ENCODE peak calls at places on chromosomes 1 and 21, in eight cellular contexts. E, G, S, X, H, K, T and L are unnamed samples.

GRCh38 chr21:45523411-45524101 is 18.7 kb downstream of the SLC19A1 start:
- DNase-seq in E (no peak), G (peak), S (no peak), X (no peak), H (no peak), K (peak), T (no peak), L (no peak)

GRCh38 chr1:212012034-212012740 is 23.2 kb downstream of the INTS7 start:
- DNase-seq in E (peak), G (peak), S (peak), X (peak), H (peak), K (peak), T (peak), L (no peak)

GRCh38 chr1:186325239-186325638 is 49.8 kb downstream of the TPR start:
- DNase-seq in E (peak), G (no peak), S (no peak), X (peak), H (no peak), K (no peak), T (no peak), L (no peak)

GRCh38 chr1:153728305-153729066 is 636 bp downstream of the INTS3 start:
- DNase-seq in E (peak), G (peak), S (peak), X (peak), H (peak), K (peak), T (no peak), L (no peak)

GRCh38 chr1:153548722-153549695 is at the start of gene S100A3:
- DNase-seq in E (peak), G (peak), S (peak), X (no peak), H (peak), K (peak), T (no peak), L (no peak)

GRCh38 chr1:201344206-201345080 is 33.0 kb downstream of the TNNT2 start:
- DNase-seq in E (no peak), G (peak), S (no peak), X (no peak), H (no peak), K (no peak), T (no peak), L (no peak)

GRCh38 chr1:1215266-1215676 is 1.3 kb upstream of the TNFRSF4 start:
- DNase-seq in E (no peak), G (peak), S (no peak), X (no peak), H (no peak), K (no peak), T (no peak), L (no peak)

GRCh38 chr1:243256590-243256989 is 749 bp downstream of the SDCCAG8 start:
- DNase-seq in E (no peak), G (no peak), S (no peak), X (no peak), H (no peak), K (no peak), T (no peak), L (no peak)

GRCh38 chr1:246784621-246785535 is 60.7 kb downstream of the SCCPDH start:
- DNase-seq in E (peak), G (no peak), S (no peak), X (no peak), H (no peak), K (no peak), T (no peak), L (no peak)

GRCh38 chr1:7043729-7044470 is 258.6 kb downstream of the CAMTA1 start:
- DNase-seq in E (no peak), G (no peak), S (no peak), X (peak), H (no peak), K (no peak), T (no peak), L (no peak)

GRCh38 chr1:200180821-200181220 is 153.3 kb downstream of the NR5A2 start:
- DNase-seq in E (peak), G (no peak), S (no peak), X (no peak), H (peak), K (no peak), T (no peak), L (no peak)

GRCh38 chr1:208043690-208044089 is 132.8 kb upstream of the CD34 start:
- DNase-seq in E (no peak), G (peak), S (no peak), X (no peak), H (no peak), K (no peak), T (no peak), L (no peak)

GRCh38 chr21:33121715-33122475 is 52.0 kb downstream of the OLIG1 start:
- DNase-seq in E (peak), G (no peak), S (no peak), X (peak), H (no peak), K (no peak), T (peak), L (no peak)

GRCh38 chr1:186482661-186483255 is 21.8 kb upstream of the PDC start:
- DNase-seq in E (peak), G (peak), S (peak), X (peak), H (peak), K (peak), T (peak), L (no peak)

GRCh38 chr1:8394456-8395321 is 76.8 kb downstream of the SLC45A1 start:
- DNase-seq in E (peak), G (no peak), S (no peak), X (no peak), H (no peak), K (no peak), T (no peak), L (peak)

GRCh38 chr1:57278558-57278957 is 145.3 kb downstream of the DAB1 start:
- DNase-seq in E (no peak), G (no peak), S (no peak), X (no peak), H (no peak), K (no peak), T (no peak), L (no peak)

GRCh38 chr1:169105434-169106094 is 926 bp upstream of the ATP1B1 start:
- DNase-seq in E (peak), G (peak), S (peak), X (peak), H (peak), K (peak), T (peak), L (no peak)

GRCh38 chr1:87473203-87473661 is 144.6 kb downstream of the LMO4 start:
- DNase-seq in E (peak), G (no peak), S (peak), X (peak), H (no peak), K (no peak), T (no peak), L (peak)

GRCh38 chr1:87333692-87334347 is 5.1 kb downstream of the LMO4 start:
- DNase-seq in E (peak), G (no peak), S (no peak), X (no peak), H (no peak), K (no peak), T (peak), L (no peak)

GRCh38 chr21:42414928-42415769 is 11.4 kb downstream of the UBASH3A start:
- DNase-seq in E (peak), G (no peak), S (no peak), X (no peak), H (no peak), K (no peak), T (no peak), L (no peak)

GRCh38 chr1:17239420-17239819 is 9.5 kb upstream of the PADI3 start:
- DNase-seq in E (peak), G (no peak), S (peak), X (peak), H (peak), K (no peak), T (peak), L (peak)

GRCh38 chr1:197671920-197672319 is 103.4 kb downstream of the DENND1B start:
- DNase-seq in E (no peak), G (no peak), S (no peak), X (no peak), H (no peak), K (no peak), T (no peak), L (no peak)

GRCh38 chr1:56411484-56412180 is 167.7 kb downstream of the PLPP3 start:
- DNase-seq in E (peak), G (peak), S (no peak), X (no peak), H (peak), K (no peak), T (no peak), L (no peak)

GRCh38 chr1:40620150-40620549 is 45.3 kb downstream of the RIMS3 start:
- DNase-seq in E (no peak), G (no peak), S (no peak), X (no peak), H (no peak), K (no peak), T (no peak), L (no peak)

GRCh38 chr1:39445573-39445972 is 45.9 kb upstream of the BMP8A start:
- DNase-seq in E (no peak), G (no peak), S (no peak), X (no peak), H (no peak), K (no peak), T (no peak), L (no peak)

GRCh38 chr1:155504207-155504606 is 58.4 kb downstream of the ASH1L start:
- DNase-seq in E (peak), G (no peak), S (peak), X (peak), H (no peak), K (no peak), T (peak), L (no peak)

GRCh38 chr21:16633851-16634521 is 878.9 kb upstream of the CXADR start:
- DNase-seq in E (no peak), G (peak), S (peak), X (no peak), H (no peak), K (no peak), T (no peak), L (no peak)

GRCh38 chr1:219381396-219381795 is 207.7 kb downstream of the LYPLAL1 start:
- DNase-seq in E (no peak), G (no peak), S (no peak), X (no peak), H (no peak), K (no peak), T (no peak), L (no peak)

DNA sequence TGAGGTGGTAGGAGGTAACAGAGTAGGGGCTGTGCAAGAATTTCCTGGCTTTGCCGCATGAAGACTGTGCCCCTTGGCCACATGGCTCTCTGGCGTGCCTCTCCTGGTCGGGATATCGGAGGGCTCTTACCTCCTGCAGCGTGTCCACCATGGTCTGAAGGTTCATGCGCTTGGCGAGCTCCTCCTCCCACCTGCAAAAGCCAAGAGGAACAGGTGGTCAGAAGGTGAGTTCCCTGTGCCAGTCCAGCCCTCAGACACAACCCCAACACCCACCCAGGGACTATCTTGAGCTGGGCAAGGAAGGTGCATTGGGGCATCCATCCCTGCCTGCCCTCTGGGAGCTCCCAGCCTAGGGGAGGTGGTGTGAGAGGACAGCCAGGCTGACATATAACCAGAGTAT is 18.6 kb upstream of the ALDH4A1 start:
- DNase-seq in E (no peak), G (no peak), S (no peak), X (no peak), H (no peak), K (no peak), T (no peak), L (no peak)
- H3K27ac ChIP-seq in E (no peak), G (no peak), S (no peak), X (no peak), H (no peak), K (no peak), T (no peak), L (no peak)

GRCh38 chr1:145777357-145778145 is 46.3 kb downstream of the RNF115 start:
- DNase-seq in E (no peak), G (no peak), S (no peak), X (no peak), H (no peak), K (no peak), T (peak), L (no peak)
- H3K27ac ChIP-seq in E (no peak), G (no peak), S (no peak), X (no peak), H (peak), K (no peak), T (no peak), L (no peak)

DNA sequence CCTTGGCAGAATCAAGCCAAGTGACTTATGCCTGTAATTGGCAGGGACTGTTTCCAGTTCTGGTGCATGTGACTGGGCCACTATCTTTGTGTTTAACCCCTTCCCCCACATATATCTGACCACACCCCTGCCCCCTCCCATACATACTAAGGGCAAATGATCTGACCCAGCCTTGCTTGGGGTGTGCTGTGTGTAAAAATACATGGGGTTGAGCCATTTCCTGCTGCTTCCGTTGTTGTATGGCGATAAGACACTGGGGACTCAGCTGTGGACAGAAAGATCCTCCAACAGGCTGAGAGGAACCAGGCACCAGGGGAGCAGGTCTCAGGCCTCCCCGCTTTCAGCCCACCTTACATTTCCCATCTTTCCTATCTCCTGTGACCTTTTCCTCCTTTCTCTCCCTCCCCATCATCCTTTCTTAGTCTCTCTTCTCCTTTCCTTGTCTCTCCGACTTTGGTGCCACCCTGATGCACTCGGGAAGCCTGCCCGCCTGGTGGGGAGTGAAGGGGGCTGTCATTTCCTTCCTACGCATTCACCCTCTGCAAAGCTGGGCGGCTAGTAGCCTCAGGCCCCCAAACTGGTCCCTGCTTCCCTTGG is 39.7 kb downstream of the TMCC2 start:
- DNase-seq in E (no peak), G (no peak), S (no peak), X (no peak), H (no peak), K (no peak), T (no peak), L (no peak)
- H3K27ac ChIP-seq in E (no peak), G (no peak), S (no peak), X (no peak), H (no peak), K (no peak), T (no peak), L (no peak)

GRCh38 chr1:107871687-107872086 is 93.3 kb downstream of the VAV3 start:
- DNase-seq in E (no peak), G (no peak), S (no peak), X (no peak), H (no peak), K (no peak), T (no peak), L (no peak)

GRCh38 chr1:107870691-107871090 is 94.3 kb downstream of the VAV3 start:
- DNase-seq in E (peak), G (no peak), S (no peak), X (no peak), H (no peak), K (no peak), T (no peak), L (peak)

GRCh38 chr1:107867892-107868291 is 97.1 kb downstream of the VAV3 start:
- DNase-seq in E (no peak), G (no peak), S (no peak), X (no peak), H (no peak), K (no peak), T (no peak), L (no peak)

GRCh38 chr1:107874221-107874620 is 90.8 kb downstream of the VAV3 start:
- DNase-seq in E (no peak), G (no peak), S (no peak), X (no peak), H (no peak), K (no peak), T (no peak), L (no peak)

GRCh38 chr1:107871259-107871658 is 93.7 kb downstream of the VAV3 start:
- DNase-seq in E (no peak), G (no peak), S (no peak), X (no peak), H (no peak), K (no peak), T (no peak), L (no peak)
- H3K27ac ChIP-seq in E (no peak), G (no peak), S (no peak), X (no peak), H (no peak), K (no peak), T (no peak), L (peak)

DNA sequence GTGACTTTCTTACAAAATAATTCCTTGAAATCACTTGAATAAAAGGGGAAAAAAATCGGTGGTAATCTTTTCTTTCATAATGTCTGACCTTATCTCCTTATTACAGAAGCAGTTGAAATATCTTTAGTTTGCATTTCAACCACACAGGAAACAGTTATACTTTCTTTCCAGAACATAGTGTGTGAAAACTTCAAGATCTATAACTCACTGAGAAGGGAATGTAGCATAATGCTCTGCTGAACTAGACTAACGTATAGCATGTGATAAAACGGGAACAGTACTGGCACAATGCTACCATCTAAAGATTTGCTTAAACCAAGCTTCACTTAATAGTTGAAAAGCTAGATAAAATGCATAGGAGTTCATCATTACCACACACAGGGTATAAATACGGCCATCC is 45.0 kb downstream of the VAV3 start:
- DNase-seq in E (no peak), G (no peak), S (no peak), X (no peak), H (no peak), K (no peak), T (no peak), L (no peak)
- H3K27ac ChIP-seq in E (no peak), G (no peak), S (no peak), X (no peak), H (no peak), K (no peak), T (no peak), L (no peak)

GRCh38 chr1:225888289-225888897 is 553 bp downstream of the LEFTY1 start:
- DNase-seq in E (no peak), G (no peak), S (no peak), X (no peak), H (no peak), K (no peak), T (no peak), L (no peak)

GRCh38 chr1:225889743-225890142 is 797 bp upstream of the LEFTY1 start:
- DNase-seq in E (no peak), G (no peak), S (no peak), X (no peak), H (no peak), K (no peak), T (no peak), L (no peak)

GRCh38 chr1:225887030-225887314 is 2.0 kb downstream of the LEFTY1 start:
- DNase-seq in E (no peak), G (no peak), S (no peak), X (no peak), H (no peak), K (no peak), T (no peak), L (no peak)

GRCh38 chr1:225890346-225891228 is 1.6 kb upstream of the LEFTY1 start:
- DNase-seq in E (no peak), G (no peak), S (no peak), X (peak), H (no peak), K (no peak), T (no peak), L (no peak)

DNA sequence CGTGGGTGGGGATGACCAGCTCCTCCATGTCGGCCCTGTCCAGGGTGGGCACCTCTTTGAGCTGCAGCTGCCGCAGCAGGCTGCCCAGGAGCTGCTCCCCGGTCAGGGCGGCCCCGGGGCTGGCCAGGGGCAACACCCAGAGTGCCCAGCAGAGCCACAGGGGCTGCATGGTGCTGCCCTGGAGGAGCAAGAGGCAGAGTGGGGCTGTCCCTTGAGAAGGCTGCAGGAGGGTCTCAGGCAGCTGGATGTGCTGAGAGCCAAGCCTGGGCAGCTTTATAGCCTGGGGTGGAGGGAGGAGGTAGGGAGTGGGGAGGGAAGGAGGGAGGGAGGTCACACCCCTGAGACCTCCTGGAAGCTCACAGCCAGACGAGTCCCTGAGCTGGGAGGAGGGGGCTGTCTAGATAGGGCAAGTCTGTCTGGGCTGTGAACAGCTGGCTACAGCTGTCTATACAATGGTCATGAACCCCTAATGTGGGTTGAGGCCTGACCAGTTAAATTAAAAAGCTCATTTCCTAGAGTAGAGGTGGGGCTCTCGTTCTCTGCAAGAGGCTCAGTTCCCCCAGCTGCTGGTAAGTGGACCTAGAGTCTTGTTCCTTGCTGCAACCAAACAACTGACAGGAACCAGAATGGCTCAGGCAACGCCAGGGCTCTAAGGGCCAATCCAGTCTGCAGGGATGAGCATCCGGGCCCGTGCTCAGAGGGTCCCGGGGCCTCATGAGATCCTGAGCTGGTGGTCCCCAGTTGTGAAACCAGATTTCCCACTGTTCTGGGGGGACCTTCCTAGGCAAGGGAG is at the start of gene LEFTY1:
- DNase-seq in E (no peak), G (peak), S (no peak), X (peak), H (no peak), K (no peak), T (no peak), L (no peak)
- H3K27ac ChIP-seq in E (no peak), G (no peak), S (no peak), X (peak), H (no peak), K (no peak), T (no peak), L (no peak)

DNA sequence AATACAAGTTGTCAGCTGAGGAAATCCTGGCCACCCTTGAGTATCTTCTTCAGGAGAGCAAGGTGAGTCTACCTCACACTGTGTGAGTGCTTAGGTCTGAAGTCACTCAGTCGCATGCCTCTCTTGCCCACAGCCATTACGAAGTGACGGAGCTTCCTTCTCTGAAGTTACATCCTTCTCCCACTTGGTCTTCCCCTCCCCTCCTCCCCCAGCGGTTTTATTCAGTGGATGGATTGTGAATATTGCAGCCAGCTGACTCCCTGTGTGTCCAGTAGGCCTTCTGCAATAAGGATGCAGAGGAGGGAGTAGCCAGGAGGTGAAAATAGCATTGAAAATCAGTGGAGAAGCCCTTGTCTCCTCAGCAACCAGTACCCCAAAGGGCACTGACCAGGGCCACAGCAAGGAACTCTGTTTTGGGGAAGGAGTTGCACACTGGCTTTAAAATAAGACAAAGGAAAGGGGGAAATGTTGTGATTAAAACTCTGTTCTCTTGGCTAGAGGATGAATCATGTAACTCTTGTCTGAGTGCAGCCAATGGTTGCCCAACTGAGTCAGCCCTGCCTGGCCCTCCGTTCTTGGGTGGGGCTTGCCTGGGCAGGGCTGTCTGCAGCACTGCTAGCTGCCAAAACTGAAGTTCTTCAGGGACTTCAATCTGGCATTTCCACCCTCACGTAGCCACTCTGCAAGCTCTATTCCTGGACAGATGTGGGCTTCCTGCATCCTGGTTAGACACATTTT is 4.4 kb downstream of the S100A10 start:
- DNase-seq in E (peak), G (peak), S (peak), X (no peak), H (peak), K (peak), T (no peak), L (peak)
- H3K27ac ChIP-seq in E (peak), G (peak), S (peak), X (no peak), H (no peak), K (peak), T (no peak), L (peak)